ENCODE peak calls at places on chromosomes 12 and 14, in seven cellular contexts. G, K, Y, F, B, U and R are unnamed samples.
A peak's percentile ranks its signal among the peaks of the same experiment; 100 is the strongest.

GRCh38 chr12:66165141-66165540 is 4.7 kb downstream of the TMBIM4 start:
- DNase-seq in G (no peak), K (no peak), Y (no peak), F (no peak), B (no peak), U (no peak), R (no peak)

GRCh38 chr14:77485901-77486678 is 12.5 kb downstream of the ISM2 start:
- DNase-seq in G (no peak), K (no peak), Y (peak; percentile 79), F (peak; percentile 20), B (no peak), U (no peak), R (no peak)

GRCh38 chr12:45638386-45638785 is 91.1 kb upstream of the ARID2 start:
- DNase-seq in G (no peak), K (no peak), Y (no peak), F (no peak), B (no peak), U (no peak), R (no peak)

GRCh38 chr12:26273811-26274210 is 78.4 kb downstream of the SSPN start:
- DNase-seq in G (peak; percentile 38), K (no peak), Y (no peak), F (no peak), B (no peak), U (no peak), R (peak; percentile 65)

GRCh38 chr14:98140862-98141261 is 1131.1 kb downstream of the BCL11B start:
- DNase-seq in G (no peak), K (no peak), Y (no peak), F (no peak), B (no peak), U (no peak), R (no peak)

GRCh38 chr12:34297126-34297789 is 275.0 kb downstream of the ALG10 start:
- DNase-seq in G (no peak), K (no peak), Y (no peak), F (no peak), B (no peak), U (no peak), R (no peak)

GRCh38 chr12:122947352-122947792 is 18.9 kb downstream of the ABCB9 start:
- DNase-seq in G (no peak), K (no peak), Y (no peak), F (no peak), B (no peak), U (no peak), R (peak; percentile 78)

GRCh38 chr12:98456583-98457573 is 58.5 kb upstream of the TMPO start:
- DNase-seq in G (no peak), K (no peak), Y (no peak), F (no peak), B (peak; percentile 20), U (peak; percentile 22), R (peak; percentile 59)

GRCh38 chr12:43737646-43738045 is 20.9 kb downstream of the PUS7L start:
- DNase-seq in G (no peak), K (no peak), Y (peak; percentile 50), F (no peak), B (no peak), U (no peak), R (no peak)

GRCh38 chr14:21191809-21192446 is 36.1 kb upstream of the OR5AU1 start:
- DNase-seq in G (peak; percentile 57), K (peak; percentile 94), Y (no peak), F (no peak), B (peak; percentile 64), U (peak; percentile 43), R (peak; percentile 92)

GRCh38 chr12:26277511-26278246 is 82.3 kb downstream of the SSPN start:
- DNase-seq in G (no peak), K (no peak), Y (no peak), F (no peak), B (no peak), U (no peak), R (no peak)

GRCh38 chr12:113359133-113359938 is 949 bp downstream of the PLBD2 start:
- DNase-seq in G (peak; percentile 74), K (peak; percentile 46), Y (no peak), F (no peak), B (no peak), U (peak; percentile 87), R (peak; percentile 90)

GRCh38 chr12:6204533-6205143 is 4.4 kb downstream of the CD9 start:
- DNase-seq in G (no peak), K (no peak), Y (no peak), F (no peak), B (no peak), U (no peak), R (peak; percentile 51)

GRCh38 chr14:54516709-54517108 is 7.0 kb downstream of the CGRRF1 start:
- DNase-seq in G (no peak), K (no peak), Y (no peak), F (no peak), B (no peak), U (no peak), R (no peak)

GRCh38 chr14:57575482-57575881 is 81.8 kb upstream of the CCDC198 start:
- DNase-seq in G (peak; percentile 6), K (no peak), Y (no peak), F (no peak), B (no peak), U (no peak), R (no peak)

GRCh38 chr12:14883663-14884062 is 2.0 kb downstream of the MGP start:
- DNase-seq in G (no peak), K (no peak), Y (no peak), F (no peak), B (no peak), U (no peak), R (no peak)

GRCh38 chr12:14886271-14886670 is 617 bp upstream of the MGP start:
- DNase-seq in G (no peak), K (no peak), Y (no peak), F (no peak), B (no peak), U (no peak), R (no peak)

GRCh38 chr12:14884458-14884878 is 1.2 kb downstream of the MGP start:
- DNase-seq in G (peak; percentile 86), K (peak; percentile 88), Y (peak; percentile 91), F (peak; percentile 36), B (no peak), U (peak; percentile 81), R (peak; percentile 87)

GRCh38 chr12:14880890-14881453 is 4.7 kb downstream of the MGP start:
- DNase-seq in G (no peak), K (no peak), Y (no peak), F (no peak), B (no peak), U (no peak), R (no peak)

DNA sequence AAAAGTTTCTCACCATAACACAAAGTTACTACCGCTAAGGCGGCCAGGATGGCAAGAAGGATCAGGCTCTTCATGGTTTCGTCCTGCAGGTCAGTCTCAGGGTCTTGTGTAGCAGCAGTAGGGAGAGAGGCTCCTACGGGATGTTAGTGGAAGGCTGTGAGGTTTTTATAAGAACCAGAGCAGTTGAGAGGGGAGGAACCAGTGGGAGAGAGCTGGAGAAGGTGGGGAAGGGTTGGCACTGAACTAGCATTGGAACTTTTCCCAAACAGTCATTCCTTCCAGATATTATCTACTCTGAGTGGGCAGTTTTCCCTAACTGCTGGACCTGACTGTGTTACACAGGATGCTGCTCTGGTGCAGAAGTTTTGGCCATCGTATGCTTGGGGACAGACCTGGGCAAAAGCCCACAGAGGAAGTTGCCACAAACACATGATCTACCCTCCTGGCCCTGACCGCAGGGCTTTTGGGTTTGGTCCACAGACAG is at the start of gene MGP:
- DNase-seq in G (no peak), K (no peak), Y (peak; percentile 17), F (no peak), B (no peak), U (peak; percentile 67), R (peak; percentile 64)
- H3K27ac ChIP-seq in G (peak within 1 kb of the TSS; percentile 58), K (no peak within 1 kb of the TSS), Y (no peak within 1 kb of the TSS), F (no peak within 1 kb of the TSS), B (no peak within 1 kb of the TSS), U (peak within 1 kb of the TSS; percentile 95), R (peak within 1 kb of the TSS; percentile 95)

DNA sequence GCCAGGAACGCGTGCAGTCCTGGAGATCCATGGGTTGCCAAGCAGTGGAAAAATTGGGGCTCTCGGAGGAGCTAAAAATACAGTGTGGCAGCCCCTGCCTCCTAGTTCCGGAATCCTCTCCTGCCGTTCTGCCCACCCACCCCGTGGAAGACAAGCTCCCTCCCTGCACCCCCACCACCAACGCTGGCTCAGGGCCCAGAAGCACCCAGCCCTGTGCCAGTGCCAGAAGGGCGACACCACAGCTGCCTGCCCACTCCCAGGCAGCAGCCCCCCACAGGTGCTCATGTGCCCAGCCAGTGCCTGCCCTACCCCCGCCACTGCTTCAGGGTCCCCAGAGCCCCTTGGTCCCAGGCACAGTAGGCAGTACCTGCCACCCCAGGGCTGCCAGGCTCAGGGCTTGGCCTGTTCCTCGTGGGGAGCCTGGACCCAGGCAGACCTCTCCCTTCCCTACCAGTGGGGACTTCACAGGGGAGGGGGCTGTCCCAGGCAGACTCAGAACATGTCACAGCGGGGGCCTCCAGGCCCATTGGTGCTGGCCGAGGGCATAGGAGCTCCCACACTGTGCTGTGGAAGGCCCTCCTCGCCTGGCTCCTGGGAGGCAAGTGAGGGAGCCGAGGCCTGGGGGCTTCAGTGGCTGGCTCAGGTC is 7.4 kb downstream of the INF2 start:
- DNase-seq in G (peak; percentile 59), K (no peak), Y (no peak), F (no peak), B (no peak), U (no peak), R (peak; percentile 22)
- H3K27ac ChIP-seq in G (peak overlapping the region; percentile 93), K (no peak overlapping the region), Y (no peak overlapping the region), F (no peak overlapping the region), B (no peak overlapping the region), U (no peak overlapping the region), R (no peak overlapping the region)

GRCh38 chr12:11182529-11182928 is 4.2 kb downstream of the TAS2R42 start:
- DNase-seq in G (no peak), K (no peak), Y (no peak), F (no peak), B (no peak), U (no peak), R (no peak)

GRCh38 chr12:11183009-11183408 is 3.7 kb downstream of the TAS2R42 start:
- DNase-seq in G (no peak), K (no peak), Y (no peak), F (no peak), B (no peak), U (no peak), R (no peak)

GRCh38 chr12:11186837-11187236 is at the start of gene TAS2R42:
- DNase-seq in G (no peak), K (no peak), Y (no peak), F (no peak), B (no peak), U (no peak), R (no peak)
- H3K27ac ChIP-seq in G (no peak within 1 kb of the TSS), K (no peak within 1 kb of the TSS), Y (no peak within 1 kb of the TSS), F (no peak within 1 kb of the TSS), B (no peak within 1 kb of the TSS), U (no peak within 1 kb of the TSS), R (no peak within 1 kb of the TSS)

GRCh38 chr14:36662258-36662542 is 540 bp downstream of the PAX9 start:
- DNase-seq in G (no peak), K (no peak), Y (no peak), F (no peak), B (no peak), U (no peak), R (no peak)

GRCh38 chr14:36659822-36660735 is 1.6 kb upstream of the PAX9 start:
- DNase-seq in G (no peak), K (peak; percentile 61), Y (no peak), F (no peak), B (no peak), U (no peak), R (no peak)

GRCh38 chr14:36660736-36661505 is 739 bp upstream of the PAX9 start:
- DNase-seq in G (no peak), K (no peak), Y (no peak), F (no peak), B (no peak), U (no peak), R (no peak)

GRCh38 chr14:36662543-36663403 is 1.1 kb downstream of the PAX9 start:
- DNase-seq in G (no peak), K (no peak), Y (no peak), F (no peak), B (no peak), U (no peak), R (peak; percentile 51)

GRCh38 chr14:36661506-36662257 is at the start of gene PAX9:
- DNase-seq in G (no peak), K (peak; percentile 73), Y (peak; percentile 34), F (no peak), B (no peak), U (peak; percentile 62), R (peak; percentile 66)
- H3K27ac ChIP-seq in G (no peak within 1 kb of the TSS), K (no peak within 1 kb of the TSS), Y (no peak within 1 kb of the TSS), F (no peak within 1 kb of the TSS), B (no peak within 1 kb of the TSS), U (no peak within 1 kb of the TSS), R (no peak within 1 kb of the TSS)